ENCODE peak calls at places on chromosomes 11 and 22, in six cellular contexts. U, J, L, I, F and T are unnamed samples.

GRCh38 chr22:28773461-28773867 is 969 bp downstream of the CCDC117 start:
- DNase-seq in J (peak; percentile 84), L (no peak), I (no peak), U (no peak), F (peak; percentile 69), T (no peak)

GRCh38 chr22:48961705-48962104 is 866.0 kb downstream of the BRD1 start:
- DNase-seq in I (no peak), U (no peak), J (no peak), L (no peak), F (no peak), T (no peak)

GRCh38 chr22:36692280-36692679 is 11.3 kb downstream of the CACNG2 start:
- DNase-seq in F (no peak), I (no peak), L (no peak), J (no peak), U (no peak), T (no peak)

GRCh38 chr11:44083433-44083832 is 12.0 kb upstream of the EXT2 start:
- DNase-seq in U (no peak), L (no peak), F (no peak), J (no peak), I (no peak), T (no peak)

GRCh38 chr22:25882366-25882765 is 140.4 kb downstream of the MYO18B start:
- DNase-seq in I (no peak), U (no peak), J (no peak), L (no peak), F (no peak), T (no peak)

GRCh38 chr11:19828382-19829108 is 115.9 kb downstream of the NAV2 start:
- DNase-seq in U (no peak), L (no peak), I (no peak), F (no peak), J (no peak), T (no peak)

GRCh38 chr11:112901904-112902303 is 59.3 kb upstream of the NCAM1 start:
- DNase-seq in U (no peak), I (no peak), L (no peak), J (no peak), F (no peak), T (no peak)

GRCh38 chr11:74195828-74196227 is 24.7 kb downstream of the PPME1 start:
- DNase-seq in J (peak; percentile 13), F (peak; percentile 26), L (no peak), I (no peak), U (no peak), T (no peak)

GRCh38 chr11:68380786-68381622 is 68.6 kb downstream of the LRP5 start:
- DNase-seq in F (peak; percentile 11), L (no peak), U (no peak), I (no peak), J (peak; percentile 62), T (no peak)

GRCh38 chr11:115679945-115680344 is 175.7 kb upstream of the CADM1 start:
- DNase-seq in F (no peak), U (no peak), I (no peak), J (no peak), L (no peak), T (no peak)

GRCh38 chr11:79414644-79415317 is 26.0 kb downstream of the TENM4 start:
- DNase-seq in U (no peak), L (no peak), F (peak; percentile 81), I (no peak), J (peak; percentile 65), T (no peak)

GRCh38 chr11:79413258-79413657 is 27.6 kb downstream of the TENM4 start:
- DNase-seq in I (no peak), F (peak; percentile 94), U (peak; percentile 70), J (peak; percentile 93), L (no peak), T (peak; percentile 15)

GRCh38 chr11:79415912-79416311 is 24.9 kb downstream of the TENM4 start:
- DNase-seq in F (no peak), I (no peak), U (no peak), J (no peak), L (no peak), T (no peak)

GRCh38 chr11:79417069-79417920 is 23.5 kb downstream of the TENM4 start:
- DNase-seq in L (no peak), F (peak; percentile 28), U (no peak), J (peak; percentile 29), I (no peak), T (no peak)

DNA sequence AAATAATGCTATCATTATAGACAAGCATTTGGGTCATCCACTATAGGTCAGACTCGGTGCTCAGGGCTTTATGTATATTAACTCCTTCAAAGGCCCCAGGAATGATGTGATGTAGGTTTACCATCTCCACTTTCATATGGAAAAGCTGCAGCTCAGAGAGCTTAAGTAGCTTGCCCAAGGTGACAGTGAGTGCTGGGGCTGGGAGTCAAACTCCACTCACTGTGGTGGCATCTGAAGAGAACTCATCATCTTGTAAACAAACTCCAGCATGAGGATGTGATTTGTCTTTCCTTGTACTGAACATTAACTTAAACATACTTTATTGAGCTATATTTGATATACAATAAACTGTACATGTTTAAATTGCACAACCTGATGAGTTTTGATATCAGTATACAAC is 25.4 kb downstream of the TENM4 start:
- DNase-seq in U (no peak), F (peak; percentile 61), J (peak; percentile 30), L (no peak), I (no peak), T (no peak)
- H3K4me2 ChIP-seq in U (no peak overlapping the region), F (peak overlapping the region; percentile 44), J (no peak overlapping the region), L (no peak overlapping the region), I (no peak overlapping the region), T (no peak overlapping the region)

GRCh38 chr11:108774037-108774436 is 109.2 kb downstream of the DDX10 start:
- DNase-seq in F (no peak), U (no peak), J (no peak), L (no peak), I (no peak), T (no peak)
- H3K14ac ChIP-seq in F (peak overlapping the region; percentile 38), U (no peak overlapping the region), J (no peak overlapping the region), L (no peak overlapping the region), I (no peak overlapping the region), T (no peak overlapping the region)

DNA sequence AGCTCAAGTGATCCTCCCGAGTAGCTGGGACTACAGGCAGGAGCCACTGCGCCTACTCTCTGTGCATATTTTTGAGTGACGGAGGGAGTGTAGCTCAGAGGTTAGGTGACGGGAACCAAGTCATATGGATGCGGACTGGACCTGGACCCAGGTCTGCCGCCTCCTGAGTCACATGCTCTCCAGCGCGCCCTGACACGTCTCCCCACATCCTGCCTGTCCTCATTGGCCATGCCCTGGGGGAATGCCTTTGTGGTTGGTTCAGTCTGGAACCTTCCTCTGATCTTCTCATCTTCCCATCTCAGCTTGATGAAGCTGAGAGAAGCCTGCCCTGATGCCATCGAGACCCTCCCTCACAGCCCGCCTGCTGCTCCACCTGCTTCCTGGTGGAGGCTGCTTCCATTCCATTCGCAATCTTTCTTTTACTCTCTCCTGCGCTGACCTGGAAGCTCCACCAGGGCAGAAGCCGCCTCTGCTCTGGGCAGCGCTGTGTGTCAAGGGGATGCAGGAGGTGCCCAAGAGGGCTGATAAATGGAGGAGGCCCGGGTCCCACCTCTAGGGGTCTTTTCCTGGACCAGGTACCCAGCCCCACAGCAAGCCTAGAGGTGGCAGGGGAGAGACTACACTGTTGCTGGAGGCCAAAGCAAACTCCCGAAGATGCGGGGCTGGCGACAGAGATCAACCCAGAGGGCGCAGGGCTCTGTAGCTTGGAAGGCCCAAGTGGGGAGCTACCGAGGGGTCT is 13.9 kb upstream of the BAIAP2L2 start:
- DNase-seq in U (peak; percentile 71), F (no peak), J (no peak), L (no peak), I (no peak), T (no peak)
- H4K91ac ChIP-seq in U (no peak overlapping the region), F (no peak overlapping the region), J (peak overlapping the region; percentile 52), L (no peak overlapping the region), I (no peak overlapping the region), T (no peak overlapping the region)

GRCh38 chr11:72224587-72225410 is at the start of gene INPPL1:
- DNase-seq in F (no peak), J (peak; percentile 55), U (peak; percentile 41), I (peak; percentile 54), L (no peak), T (no peak)

GRCh38 chr11:72222106-72222891 is 2.3 kb upstream of the INPPL1 start:
- DNase-seq in L (no peak), U (peak; percentile 41), J (no peak), I (no peak), F (no peak), T (no peak)

GRCh38 chr11:72223615-72224586 is 666 bp upstream of the INPPL1 start:
- DNase-seq in I (no peak), U (peak; percentile 71), J (peak; percentile 78), F (peak; percentile 56), L (no peak), T (no peak)

GRCh38 chr11:72221386-72221785 is 3.2 kb upstream of the INPPL1 start:
- DNase-seq in I (no peak), J (no peak), U (peak; percentile 25), L (no peak), F (no peak), T (no peak)

DNA sequence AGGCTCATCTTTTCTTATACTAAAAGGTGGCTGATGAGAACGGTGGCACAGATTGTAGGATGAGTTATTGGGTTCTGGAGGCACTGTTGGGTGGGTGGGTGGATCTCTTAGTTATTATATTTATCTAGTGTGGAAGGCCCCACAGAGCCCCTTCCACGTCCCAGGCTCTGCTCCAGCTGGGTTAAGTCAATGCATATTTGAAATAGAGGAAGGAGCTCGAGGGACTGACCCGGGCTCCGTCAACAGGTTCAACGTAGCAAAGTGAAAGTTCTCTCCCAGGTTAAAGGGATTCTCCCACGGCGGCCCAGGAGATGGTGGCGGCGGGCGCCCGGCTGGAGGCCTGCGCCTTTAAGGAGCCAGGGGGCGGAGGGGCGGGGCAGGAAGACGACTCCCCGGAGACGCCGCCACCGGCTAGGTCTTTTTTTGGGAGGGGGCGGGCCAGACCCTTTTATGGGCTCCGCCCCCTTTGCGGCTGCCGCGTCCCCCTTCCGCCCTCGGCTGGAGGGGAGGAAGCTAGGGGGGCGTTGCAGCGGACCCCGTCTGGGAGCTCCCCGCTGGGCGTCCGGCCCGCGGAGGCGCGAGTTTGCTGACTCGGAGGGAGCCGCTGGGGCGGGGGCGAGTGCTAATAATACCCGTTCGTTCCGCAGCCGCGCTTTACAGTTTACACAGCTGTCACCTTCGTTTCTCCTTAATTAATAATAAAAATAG is 1.5 kb upstream of the INPPL1 start:
- DNase-seq in F (peak; percentile 88), I (peak; percentile 89), J (peak; percentile 93), U (peak; percentile 96), L (peak; percentile 84), T (peak; percentile 92)
- H3K4me2 ChIP-seq in F (peak overlapping the region; percentile 73), I (peak overlapping the region; percentile 76), J (peak overlapping the region; percentile 73), U (peak overlapping the region; percentile 97), L (peak overlapping the region; percentile 84), T (peak overlapping the region; percentile 84)

GRCh38 chr11:64990222-64990918 is 6.4 kb downstream of the BATF2 start:
- DNase-seq in I (no peak), L (no peak), U (no peak), F (no peak), J (peak; percentile 24), T (no peak)
- H3K14ac ChIP-seq in I (no peak overlapping the region), L (no peak overlapping the region), U (no peak overlapping the region), F (no peak overlapping the region), J (no peak overlapping the region), T (no peak overlapping the region)

GRCh38 chr11:45324459-45324858 is 38.3 kb upstream of the SYT13 start:
- DNase-seq in U (no peak), I (no peak), L (no peak), J (no peak), F (no peak), T (no peak)
- H4K91ac ChIP-seq in U (no peak overlapping the region), I (no peak overlapping the region), L (no peak overlapping the region), J (no peak overlapping the region), F (no peak overlapping the region), T (no peak overlapping the region)